ENCODE peak calls at places on chromosomes 6 and 20, in six cellular contexts. H, V, Z, U, D and L are unnamed samples.

GRCh38 chr6:110534731-110535164 is 58.3 kb upstream of the SLC22A16 start:
- DNase-seq in H (no peak), V (no peak), Z (peak; percentile 96), U (peak; percentile 75), D (peak; percentile 73), L (peak; percentile 96)

GRCh38 chr6:43738877-43739641 is 31.0 kb upstream of the VEGFA start:
- DNase-seq in H (no peak), V (no peak), Z (no peak), U (no peak), D (no peak), L (no peak)

GRCh38 chr6:11585426-11586016 is 48.0 kb downstream of the TMEM170B start:
- DNase-seq in H (no peak), V (no peak), Z (peak; percentile 70), U (peak; percentile 84), D (peak; percentile 83), L (peak; percentile 68)

GRCh38 chr6:48419992-48420391 is 309.0 kb upstream of the PTCHD4 start:
- DNase-seq in H (no peak), V (no peak), Z (no peak), U (no peak), D (no peak), L (no peak)

GRCh38 chr20:62651285-62652021 is 9.2 kb downstream of the SLCO4A1 start:
- DNase-seq in H (peak; percentile 61), V (peak; percentile 87), Z (peak; percentile 55), U (peak; percentile 50), D (no peak), L (no peak)

GRCh38 chr6:17202526-17202925 is 78.6 kb upstream of the RBM24 start:
- DNase-seq in H (no peak), V (no peak), Z (no peak), U (no peak), D (no peak), L (no peak)

GRCh38 chr6:160386869-160387518 is 38.8 kb downstream of the SLC22A3 start:
- DNase-seq in H (peak; percentile 63), V (peak; percentile 82), Z (no peak), U (peak; percentile 65), D (peak; percentile 66), L (no peak)

GRCh38 chr6:137361701-137362100 is 132.5 kb downstream of the OLIG3 start:
- DNase-seq in H (no peak), V (no peak), Z (no peak), U (peak; percentile 49), D (peak; percentile 6), L (peak; percentile 49)

GRCh38 chr20:8152183-8152582 is 20.1 kb downstream of the PLCB1 start:
- DNase-seq in H (no peak), V (no peak), Z (peak; percentile 58), U (peak; percentile 66), D (peak; percentile 82), L (peak; percentile 74)

GRCh38 chr6:107083047-107083768 is 32.1 kb downstream of the BEND3 start:
- DNase-seq in H (no peak), V (peak; percentile 24), Z (no peak), U (no peak), D (no peak), L (no peak)

GRCh38 chr20:2217857-2218529 is 77.8 kb upstream of the TGM3 start:
- DNase-seq in H (no peak), V (no peak), Z (no peak), U (no peak), D (no peak), L (no peak)

GRCh38 chr6:76439811-76440210 is 367.3 kb upstream of the IMPG1 start:
- DNase-seq in H (no peak), V (no peak), Z (no peak), U (no peak), D (no peak), L (no peak)

GRCh38 chr20:9161308-9161707 is 92.4 kb downstream of the PLCB4 start:
- DNase-seq in H (no peak), V (no peak), Z (no peak), U (no peak), D (no peak), L (no peak)

GRCh38 chr20:57849126-57849867 is 139.5 kb upstream of the PMEPA1 start:
- DNase-seq in H (no peak), V (peak; percentile 13), Z (no peak), U (peak; percentile 4), D (peak; percentile 21), L (peak; percentile 2)

GRCh38 chr6:4775591-4776492 is at the start of gene CDYL:
- DNase-seq in H (peak; percentile 91), V (peak; percentile 93), Z (peak; percentile 67), U (peak; percentile 91), D (peak; percentile 85), L (peak; percentile 77)

GRCh38 chr6:4776493-4776966 is 326 bp downstream of the CDYL start:
- DNase-seq in H (peak; percentile 69), V (peak; percentile 75), Z (no peak), U (no peak), D (no peak), L (no peak)

GRCh38 chr6:4776967-4777925 is 1.0 kb downstream of the CDYL start:
- DNase-seq in H (no peak), V (no peak), Z (peak; percentile 17), U (peak; percentile 46), D (peak; percentile 46), L (peak; percentile 54)

GRCh38 chr6:4780360-4780812 is 4.2 kb downstream of the CDYL start:
- DNase-seq in H (no peak), V (no peak), Z (peak; percentile 65), U (peak; percentile 48), D (peak; percentile 46), L (peak; percentile 70)

GRCh38 chr6:4778086-4778485 is 1.9 kb downstream of the CDYL start:
- DNase-seq in H (no peak), V (no peak), Z (no peak), U (no peak), D (no peak), L (peak; percentile 42)
- H3K4me3 ChIP-seq in H (peak overlapping the region; percentile 71), V (no peak overlapping the region), Z (no peak overlapping the region), U (peak overlapping the region; percentile 60), D (peak overlapping the region; percentile 75), L (no peak overlapping the region)

DNA sequence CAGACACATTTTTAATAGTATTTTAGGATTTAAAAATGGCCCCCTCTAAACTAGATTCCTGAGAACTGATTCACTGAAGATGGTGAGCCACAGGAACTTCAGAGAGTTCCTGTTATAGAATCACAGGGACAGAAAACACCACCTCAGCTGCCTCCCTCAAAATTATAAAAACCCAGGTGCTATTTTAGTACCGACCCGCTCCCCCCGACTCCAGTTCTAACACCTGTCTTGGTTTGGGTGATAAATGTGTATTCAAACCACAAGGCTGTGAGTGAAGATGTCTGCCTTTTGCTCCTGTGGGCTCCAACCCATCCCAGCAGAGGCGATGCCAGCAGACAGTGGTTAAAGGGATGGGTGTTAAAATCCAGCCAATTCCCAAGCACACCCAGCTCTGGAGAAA is 127.4 kb upstream of the LY86 start:
- DNase-seq in H (no peak), V (no peak), Z (no peak), U (no peak), D (no peak), L (no peak)
- TF ChIP-seq CTCF in H (no peak), V (no peak), Z (no peak), U (no peak), D (no peak), L (no peak)

GRCh38 chr6:13859871-13860555 is 45.7 kb upstream of the MCUR1 start:
- DNase-seq in H (no peak), V (no peak), Z (no peak), U (no peak), D (no peak), L (no peak)
- H3K4me3 ChIP-seq in H (peak overlapping the region; percentile 51), V (no peak overlapping the region), Z (peak overlapping the region; percentile 48), U (peak overlapping the region; percentile 17), D (no peak overlapping the region), L (peak overlapping the region; percentile 3)

DNA sequence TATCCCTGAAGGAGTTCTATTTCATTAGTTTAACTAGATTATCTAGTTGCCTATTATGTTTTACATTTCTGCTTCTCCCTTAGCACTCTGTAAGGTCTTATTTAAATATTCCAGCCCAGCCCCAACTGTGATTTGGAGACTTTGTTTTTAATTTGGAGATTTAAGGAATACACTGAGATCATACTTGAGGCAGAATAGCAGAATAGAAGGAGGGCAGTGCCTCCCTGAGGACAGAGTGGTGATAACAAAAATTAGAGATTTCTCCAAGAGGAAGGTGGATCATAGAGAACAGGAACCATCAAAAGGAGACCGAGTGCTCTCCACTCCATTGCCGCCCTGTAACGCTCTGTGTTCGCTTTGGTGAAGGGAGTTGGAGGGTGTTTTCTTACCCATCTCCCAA is 14.8 kb upstream of the CD164 start:
- DNase-seq in H (no peak), V (no peak), Z (no peak), U (peak; percentile 58), D (peak; percentile 63), L (peak; percentile 35)
- TF ChIP-seq CTCF in H (peak; percentile 27), V (no peak), Z (peak; percentile 42), U (peak; percentile 50), D (peak; percentile 53), L (peak; percentile 39)

GRCh38 chr6:150143521-150144293 is 863 bp downstream of the PPP1R14C start:
- DNase-seq in H (peak; percentile 23), V (no peak), Z (no peak), U (no peak), D (no peak), L (no peak)
- H3K4me3 ChIP-seq in H (peak overlapping the region; percentile 81), V (no peak overlapping the region), Z (peak overlapping the region; percentile 9), U (no peak overlapping the region), D (peak overlapping the region; percentile 48), L (no peak overlapping the region)

GRCh38 chr20:44572551-44573500 is 9.6 kb upstream of the PKIG start:
- DNase-seq in H (peak; percentile 44), V (peak; percentile 86), Z (peak; percentile 67), U (peak; percentile 92), D (peak; percentile 92), L (peak; percentile 96)

GRCh38 chr20:44579313-44580090 is 2.9 kb upstream of the PKIG start:
- DNase-seq in H (no peak), V (no peak), Z (no peak), U (no peak), D (no peak), L (no peak)

GRCh38 chr20:44574372-44574771 is 8.0 kb upstream of the PKIG start:
- DNase-seq in H (no peak), V (no peak), Z (no peak), U (no peak), D (no peak), L (no peak)

GRCh38 chr20:44573501-44573869 is 8.9 kb upstream of the PKIG start:
- DNase-seq in H (no peak), V (no peak), Z (no peak), U (no peak), D (no peak), L (no peak)

DNA sequence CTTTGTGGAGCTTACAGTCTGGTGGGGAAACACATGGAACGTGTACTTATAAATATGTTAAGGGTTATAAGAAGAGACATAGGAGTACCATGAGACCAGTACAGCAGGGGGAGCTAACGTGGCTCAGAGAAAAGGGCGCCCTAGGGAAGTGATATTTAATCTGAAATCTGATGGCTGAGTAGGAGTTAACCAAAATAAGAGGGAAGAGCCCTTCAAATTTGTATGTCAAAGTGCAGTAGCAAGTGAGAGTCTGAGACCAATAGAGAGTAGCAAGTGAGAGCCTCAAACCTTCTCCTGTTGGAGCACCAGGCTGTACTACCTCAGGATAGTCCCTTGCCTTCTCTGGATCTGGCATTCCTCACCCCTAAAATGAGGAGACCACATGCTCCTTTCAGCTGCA is 6.1 kb upstream of the PKIG start:
- DNase-seq in H (no peak), V (no peak), Z (peak; percentile 69), U (peak; percentile 67), D (peak; percentile 65), L (peak; percentile 88)
- TF ChIP-seq CTCF in H (peak; percentile 46), V (no peak), Z (peak; percentile 70), U (peak; percentile 48), D (peak; percentile 40), L (peak; percentile 64)

GRCh38 chr6:15475261-15475660 is 187.6 kb downstream of the DTNBP1 start:
- DNase-seq in H (no peak), V (no peak), Z (no peak), U (no peak), D (no peak), L (no peak)
- H3K4me3 ChIP-seq in H (no peak overlapping the region), V (no peak overlapping the region), Z (no peak overlapping the region), U (no peak overlapping the region), D (no peak overlapping the region), L (no peak overlapping the region)